ENCODE peak calls at places on chromosome 11, in seven cellular contexts. A is tibial nerve; Z is GM12891; K is hippocampal formation; R is BJ; J is GM10248; S is stimulated activated CD8-positive, alpha-beta memory T cell treated with anti-CD3 and anti-CD28 coated beads, Interleukin-7, amount 100 ng/mL, for 24 hours. M is an unnamed sample.

GRCh38 chr11:66363805-66364535 is 7.6 kb downstream of the SLC29A2 start:
- DNase-seq in A (no peak), Z (peak; percentile 82), K (no peak), R (no peak), J (peak; percentile 83), S (peak; percentile 65), M (peak; percentile 77)

GRCh38 chr11:57095417-57095816 is 86.3 kb upstream of the LRRC55 start:
- DNase-seq in A (no peak), Z (no peak), K (no peak), R (no peak), J (no peak), S (no peak), M (no peak)

GRCh38 chr11:62501432-62501891 is 45.1 kb downstream of the AHNAK start:
- DNase-seq in A (no peak), Z (no peak), K (peak; percentile 88), R (no peak), J (no peak), S (no peak), M (no peak)

GRCh38 chr11:120236169-120237107 is 3.5 kb upstream of the POU2F3 start:
- DNase-seq in A (no peak), Z (no peak), K (no peak), R (no peak), J (no peak), S (no peak), M (no peak)

GRCh38 chr11:120336641-120337132 is 474 bp downstream of the ARHGEF12 start:
- DNase-seq in A (no peak), Z (no peak), K (no peak), R (no peak), J (peak; percentile 62), S (no peak), M (peak; percentile 67)

GRCh38 chr11:16749666-16750065 is 11.2 kb downstream of the C11orf58 start:
- DNase-seq in A (no peak), Z (no peak), K (no peak), R (no peak), J (no peak), S (no peak), M (no peak)

GRCh38 chr11:127345819-127346459 is 345.4 kb upstream of the KIRREL3 start:
- DNase-seq in A (peak; percentile 45), Z (peak; percentile 13), K (peak; percentile 15), R (no peak), J (peak; percentile 57), S (no peak), M (peak; percentile 25)

GRCh38 chr11:66467756-66468155 is 1.1 kb downstream of the PELI3 start:
- DNase-seq in A (peak; percentile 28), Z (no peak), K (no peak), R (no peak), J (no peak), S (no peak), M (no peak)

GRCh38 chr11:8713760-8714159 is 31.2 kb downstream of the RPL27A start:
- DNase-seq in A (no peak), Z (no peak), K (no peak), R (no peak), J (no peak), S (no peak), M (no peak)